ENCODE peak calls at places on chromosome 19, in eight cellular contexts. V, M, N, W, G, L, Q and Z are unnamed samples.

GRCh38 chr19:6616011-6616410 is 25.1 kb upstream of the CD70 start:
- DNase-seq in V (no peak), M (no peak), N (no peak), W (no peak), G (no peak), L (no peak), Q (peak; percentile 36), Z (no peak)

GRCh38 chr19:19823916-19824315 is 2.4 kb upstream of the ZNF506 start:
- DNase-seq in V (no peak), M (no peak), N (no peak), W (no peak), G (no peak), L (no peak), Q (no peak), Z (no peak)

GRCh38 chr19:35738887-35739229 is 3.4 kb downstream of the IGFLR1 start:
- DNase-seq in V (no peak), M (no peak), N (no peak), W (no peak), G (no peak), L (no peak), Q (no peak), Z (no peak)

GRCh38 chr19:48419158-48419920 is 25.9 kb downstream of the GRIN2D start:
- DNase-seq in V (peak; percentile 77), M (no peak), N (no peak), W (peak; percentile 57), G (peak; percentile 61), L (no peak), Q (peak; percentile 36), Z (no peak)

GRCh38 chr19:46955813-46956371 is 63.7 kb upstream of the NPAS1 start:
- DNase-seq in V (no peak), M (no peak), N (no peak), W (no peak), G (no peak), L (no peak), Q (no peak), Z (no peak)

GRCh38 chr19:1130801-1131717 is 27.3 kb downstream of the GPX4 start:
- DNase-seq in V (no peak), M (no peak), N (no peak), W (no peak), G (peak; percentile 49), L (no peak), Q (no peak), Z (no peak)

GRCh38 chr19:16928916-16929315 is 40.1 kb downstream of the F2RL3 start:
- DNase-seq in V (no peak), M (no peak), N (no peak), W (no peak), G (no peak), L (no peak), Q (no peak), Z (no peak)

GRCh38 chr19:49755956-49756355 is 7.2 kb downstream of the TSKS start:
- DNase-seq in V (no peak), M (no peak), N (no peak), W (no peak), G (no peak), L (no peak), Q (no peak), Z (no peak)

GRCh38 chr19:33683881-33684549 is 62.3 kb downstream of the CHST8 start:
- DNase-seq in V (peak; percentile 91), M (no peak), N (peak; percentile 32), W (peak; percentile 56), G (no peak), L (no peak), Q (peak; percentile 39), Z (peak; percentile 19)

GRCh38 chr19:31378404-31378803 is 29.2 kb upstream of the TSHZ3 start:
- DNase-seq in V (no peak), M (peak; percentile 67), N (peak; percentile 9), W (peak; percentile 78), G (no peak), L (peak; percentile 88), Q (peak; percentile 95), Z (peak; percentile 19)

GRCh38 chr19:35781650-35782049 is 6.3 kb downstream of the ARHGAP33 start:
- DNase-seq in V (no peak), M (no peak), N (no peak), W (no peak), G (no peak), L (no peak), Q (no peak), Z (no peak)

GRCh38 chr19:18128044-18128443 is 24.9 kb upstream of the PIK3R2 start:
- DNase-seq in V (no peak), M (no peak), N (no peak), W (peak; percentile 30), G (no peak), L (no peak), Q (no peak), Z (no peak)

GRCh38 chr19:3224346-3225325 is at the start of gene CELF5:
- DNase-seq in V (peak; percentile 80), M (peak; percentile 38), N (peak; percentile 34), W (peak; percentile 11), G (peak; percentile 61), L (no peak), Q (peak; percentile 11), Z (no peak)

GRCh38 chr19:17075035-17075859 is at the start of the genes HAUS8 and MYO9B:
- DNase-seq in V (peak; percentile 99), M (peak; percentile 100), N (peak; percentile 100), W (peak; percentile 100), G (peak; percentile 98), L (peak; percentile 100), Q (peak; percentile 100), Z (peak; percentile 96)

GRCh38 chr19:55486971-55487883 is 1.0 kb upstream of the SSC5D start:
- DNase-seq in V (peak; percentile 68), M (peak; percentile 93), N (no peak), W (peak; percentile 96), G (no peak), L (peak; percentile 94), Q (peak; percentile 93), Z (no peak)

GRCh38 chr19:35742121-35742724 is at the start of gene IGFLR1:
- DNase-seq in V (no peak), M (no peak), N (no peak), W (no peak), G (peak; percentile 60), L (no peak), Q (no peak), Z (no peak)

GRCh38 chr19:18543814-18544475 is 572 bp upstream of the FKBP8 start:
- DNase-seq in V (no peak), M (no peak), N (no peak), W (peak; percentile 74), G (no peak), L (no peak), Q (peak; percentile 67), Z (peak; percentile 83)

GRCh38 chr19:41691268-41691970 is 3.3 kb upstream of the CEACAM7 start:
- DNase-seq in V (no peak), M (no peak), N (no peak), W (peak; percentile 15), G (no peak), L (no peak), Q (peak; percentile 14), Z (no peak)

GRCh38 chr19:3358919-3359849 is 7.2 kb upstream of the NFIC start:
- DNase-seq in V (peak; percentile 52), M (peak; percentile 63), N (peak; percentile 78), W (peak; percentile 63), G (peak; percentile 60), L (no peak), Q (peak; percentile 56), Z (no peak)

GRCh38 chr19:35330475-35330874 is 1.5 kb downstream of the CD22 start:
- DNase-seq in V (no peak), M (no peak), N (no peak), W (no peak), G (peak; percentile 76), L (no peak), Q (no peak), Z (no peak)

DNA sequence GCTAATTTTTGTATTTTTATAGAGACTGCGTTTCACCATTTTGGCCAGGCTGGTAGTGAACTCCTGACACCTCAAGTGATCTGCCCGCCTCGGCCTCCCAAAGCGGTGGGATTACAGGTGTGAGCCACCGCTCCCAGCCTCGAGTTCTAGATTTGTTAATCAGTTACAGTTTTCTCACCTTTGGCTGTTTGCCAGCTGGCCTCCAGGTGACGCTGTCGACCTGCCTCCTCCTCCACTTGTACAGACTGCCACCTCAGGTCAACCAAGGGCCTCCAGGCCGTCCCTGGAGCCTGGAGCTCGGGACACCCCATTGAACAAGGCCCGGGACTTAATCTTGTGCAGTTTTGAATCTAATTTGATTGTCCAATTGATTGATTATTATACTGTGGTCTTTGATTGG is 45.5 kb downstream of the IER2 start:
- DNase-seq in V (peak; percentile 56), M (no peak), N (peak; percentile 74), W (no peak), G (peak; percentile 57), L (no peak), Q (no peak), Z (no peak)
- TF ChIP-seq CTCF in V (peak; percentile 60), M (no peak), N (no peak), W (peak; percentile 1), G (no peak), L (no peak), Q (no peak), Z (no peak)

DNA sequence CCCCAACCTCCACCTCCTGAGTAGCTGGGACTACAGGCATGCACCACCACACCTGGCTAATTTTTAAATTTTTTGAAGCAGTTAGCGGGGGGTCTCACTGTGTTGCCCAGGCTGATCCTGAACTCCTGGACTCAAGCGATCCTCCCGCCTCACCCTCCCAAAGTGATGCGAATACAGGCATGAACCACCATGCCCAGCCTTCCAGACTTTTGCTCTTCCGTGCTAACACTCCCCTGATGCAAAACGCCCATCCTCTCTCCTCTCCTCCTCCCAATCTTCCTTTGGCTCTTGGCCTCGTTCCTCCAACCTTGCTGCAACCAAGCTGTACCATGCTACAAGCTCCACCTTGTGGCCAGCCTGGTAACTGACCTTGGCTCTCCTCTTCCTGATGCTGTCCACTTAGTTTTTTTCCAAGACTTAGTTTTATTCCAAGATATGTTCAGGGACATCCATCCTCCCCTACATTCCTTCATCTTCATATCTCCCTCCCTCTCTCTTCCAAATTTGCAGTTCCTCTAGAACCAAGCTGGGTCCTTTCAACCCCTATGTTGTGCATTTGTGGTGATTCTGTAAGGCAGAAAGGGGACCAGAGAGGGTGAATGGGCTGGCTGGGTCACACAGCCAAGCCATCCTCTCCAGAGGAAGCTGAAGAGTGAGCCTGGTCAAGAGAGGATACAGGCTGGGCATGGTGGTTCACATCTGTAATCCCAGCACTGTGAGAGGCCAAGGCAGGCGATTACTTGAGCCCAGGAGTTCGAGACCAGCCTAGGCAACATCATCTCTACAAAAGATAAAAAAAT is 32.8 kb downstream of the TINCR start:
- DNase-seq in V (peak; percentile 46), M (no peak), N (no peak), W (peak; percentile 12), G (no peak), L (no peak), Q (no peak), Z (no peak)
- TF ChIP-seq CTCF in V (peak; percentile 36), M (no peak), N (no peak), W (peak; percentile 67), G (no peak), L (peak; percentile 23), Q (peak; percentile 46), Z (peak; percentile 57)

GRCh38 chr19:56806639-56807038 is 33.9 kb downstream of the PEG3 start:
- DNase-seq in V (no peak), M (no peak), N (no peak), W (no peak), G (no peak), L (no peak), Q (no peak), Z (no peak)
- TF ChIP-seq CTCF in V (no peak), M (no peak), N (no peak), W (no peak), G (no peak), L (no peak), Q (no peak), Z (no peak)

DNA sequence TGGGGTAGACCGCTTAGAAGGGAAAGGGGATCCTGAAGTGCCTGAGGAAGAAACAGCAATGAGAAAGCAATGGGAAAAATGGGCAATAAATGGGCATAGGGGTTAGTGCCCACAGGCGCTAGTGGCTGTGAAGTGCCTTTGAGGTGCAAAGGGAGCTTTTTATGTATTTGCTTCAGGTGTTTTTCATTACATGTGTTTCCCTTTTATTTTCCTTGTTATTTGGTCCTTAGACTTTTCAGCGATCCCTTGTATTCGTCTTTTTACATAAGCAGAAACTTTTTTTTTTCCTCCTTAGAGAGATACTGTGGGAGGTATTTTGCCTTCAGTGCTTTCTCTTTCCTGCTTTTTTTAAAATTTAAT is 19.6 kb downstream of the NFIX start:
- DNase-seq in V (no peak), M (no peak), N (no peak), W (no peak), G (no peak), L (no peak), Q (no peak), Z (no peak)
- TF ChIP-seq CTCF in V (no peak), M (no peak), N (no peak), W (no peak), G (no peak), L (no peak), Q (no peak), Z (no peak)